ENCODE peak calls at places on chromosomes 16 and 17, in six cellular contexts. Y is WTC11, F is GM23338, W is K562, G is GM12878, I is HepG2. D is an unnamed sample.

GRCh38 chr16:67702130-67702529 is 17.0 kb downstream of the GFOD2 start:
- DNase-seq in Y (no peak), F (no peak), W (no peak), G (no peak), I (no peak), D (no peak)

GRCh38 chr17:59853168-59853918 is 39.4 kb downstream of the TUBD1 start:
- DNase-seq in Y (peak; percentile 56), F (peak; percentile 94), W (peak; percentile 58), G (no peak), I (peak; percentile 99), D (no peak)

GRCh38 chr16:916400-916799 is 54.4 kb downstream of the LMF1 start:
- DNase-seq in Y (no peak), F (no peak), W (no peak), G (no peak), I (no peak), D (no peak)

GRCh38 chr17:81328925-81329278 is 33.8 kb upstream of the SLC38A10 start:
- DNase-seq in Y (no peak), F (no peak), W (no peak), G (no peak), I (no peak), D (no peak)

GRCh38 chr17:81254955-81255717 is 16.0 kb downstream of the NDUFAF8 start:
- DNase-seq in Y (peak; percentile 74), F (peak; percentile 84), W (peak; percentile 43), G (no peak), I (peak; percentile 45), D (peak; percentile 21)

GRCh38 chr17:34712481-34713195 is 133.3 kb downstream of the TMEM132E start:
- DNase-seq in Y (no peak), F (no peak), W (no peak), G (no peak), I (no peak), D (no peak)

GRCh38 chr17:30520882-30521281 is 43.7 kb downstream of the GOSR1 start:
- DNase-seq in Y (no peak), F (no peak), W (no peak), G (no peak), I (no peak), D (no peak)

GRCh38 chr16:57757326-57757786 is 21.8 kb downstream of the KATNB1 start:
- DNase-seq in Y (peak; percentile 94), F (peak; percentile 85), W (peak; percentile 93), G (no peak), I (peak; percentile 73), D (peak; percentile 99)

GRCh38 chr17:62968445-62968923 is 2.4 kb downstream of the TANC2 start:
- DNase-seq in Y (peak; percentile 29), F (peak; percentile 93), W (peak; percentile 85), G (peak; percentile 24), I (peak; percentile 83), D (no peak)

GRCh38 chr17:62965649-62966425 is at the start of gene TANC2:
- DNase-seq in Y (peak; percentile 74), F (peak; percentile 88), W (peak; percentile 95), G (peak; percentile 3), I (peak; percentile 27), D (peak; percentile 80)

GRCh38 chr17:62967111-62967449 is 1.0 kb downstream of the TANC2 start:
- DNase-seq in Y (no peak), F (no peak), W (no peak), G (no peak), I (no peak), D (no peak)

GRCh38 chr17:62965149-62965648 is 836 bp upstream of the TANC2 start:
- DNase-seq in Y (no peak), F (peak; percentile 18), W (no peak), G (no peak), I (no peak), D (no peak)

GRCh38 chr17:62966426-62967110 is 533 bp downstream of the TANC2 start:
- DNase-seq in Y (peak; percentile 44), F (peak; percentile 30), W (no peak), G (no peak), I (no peak), D (no peak)
- TF ChIP-seq CREB1 in Y (no peak), F (no peak), W (no peak), G (no peak), I (no peak), D (no peak)

GRCh38 chr17:9389116-9389515 is 186.5 kb downstream of the STX8 start:
- DNase-seq in Y (no peak), F (no peak), W (no peak), G (peak; percentile 68), I (peak; percentile 4), D (no peak)
- TF ChIP-seq CREB1 in Y (no peak), F (no peak), W (no peak), G (peak; percentile 43), I (no peak), D (no peak)

GRCh38 chr16:10878644-10879498 is 1.9 kb downstream of the CIITA start:
- DNase-seq in Y (peak; percentile 26), F (peak; percentile 63), W (no peak), G (no peak), I (no peak), D (no peak)

GRCh38 chr16:10877472-10877946 is 507 bp downstream of the CIITA start:
- DNase-seq in Y (no peak), F (peak; percentile 38), W (no peak), G (no peak), I (no peak), D (no peak)

GRCh38 chr16:10876305-10876704 is 697 bp upstream of the CIITA start:
- DNase-seq in Y (no peak), F (no peak), W (no peak), G (no peak), I (no peak), D (no peak)

GRCh38 chr16:10878328-10878643 is 1.3 kb downstream of the CIITA start:
- DNase-seq in Y (no peak), F (peak; percentile 11), W (no peak), G (no peak), I (no peak), D (no peak)

GRCh38 chr16:10876799-10877341 is at the start of gene CIITA:
- DNase-seq in Y (no peak), F (peak; percentile 55), W (no peak), G (peak; percentile 97), I (no peak), D (no peak)
- TF ChIP-seq CREB1 in Y (no peak), F (no peak), W (no peak), G (no peak), I (no peak), D (no peak)

DNA sequence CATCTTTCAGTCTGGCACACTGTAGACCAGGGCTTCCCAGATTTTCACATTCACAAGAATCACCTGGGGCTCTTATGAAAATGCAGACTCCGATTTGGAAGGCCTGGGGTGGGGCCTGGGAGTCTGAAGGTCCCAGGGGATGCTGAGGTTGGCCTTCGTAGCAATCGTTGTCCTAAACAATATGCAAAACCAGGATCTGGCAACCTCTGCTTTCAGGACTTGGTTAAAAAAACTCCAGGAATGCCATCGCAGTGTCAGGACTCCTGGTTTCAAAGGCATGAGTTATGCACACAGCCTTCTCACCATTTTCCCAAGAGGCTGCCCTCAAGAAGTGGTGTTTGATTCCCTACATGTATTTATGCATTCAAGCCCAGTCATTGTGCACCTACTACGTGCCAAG is 6.7 kb downstream of the CLEC19A start:
- DNase-seq in Y (no peak), F (peak; percentile 30), W (no peak), G (no peak), I (no peak), D (no peak)
- TF ChIP-seq CREB1 in Y (no peak), F (no peak), W (no peak), G (no peak), I (no peak), D (no peak)

D was measured in H1.